ENCODE peak calls at places on chromosomes 13 and 19, in five cellular contexts. D, T, W, P and Z are unnamed samples.

GRCh38 chr13:112810608-112811007 is 120.8 kb downstream of the ATP11A start:
- DNase-seq in D (no peak), P (no peak), W (no peak), T (no peak), Z (no peak)

GRCh38 chr13:111961236-111961635 is 105.7 kb upstream of the SOX1 start:
- DNase-seq in D (no peak), W (no peak), T (no peak), P (no peak), Z (no peak)

GRCh38 chr19:48558018-48558684 is 6.2 kb downstream of the SULT2B1 start:
- DNase-seq in D (no peak), P (no peak), W (peak), T (peak), Z (peak)

GRCh38 chr19:16160943-16161560 is 12.3 kb downstream of the CIB3 start:
- DNase-seq in W (no peak), D (peak), T (peak), P (no peak), Z (peak)

GRCh38 chr19:42092350-42092749 is 16.4 kb downstream of the ZNF574 start:
- DNase-seq in T (no peak), P (no peak), D (no peak), W (no peak), Z (no peak)

GRCh38 chr19:43618921-43619261 is 538 bp downstream of the ZNF428 start:
- DNase-seq in D (peak), W (no peak), P (no peak), T (no peak), Z (no peak)

GRCh38 chr19:16012552-16012951 is 63.7 kb upstream of the TPM4 start:
- DNase-seq in W (no peak), T (no peak), P (no peak), D (no peak), Z (no peak)

GRCh38 chr13:51803018-51803417 is 945 bp downstream of the DHRS12 start:
- DNase-seq in D (no peak), P (peak), W (no peak), T (no peak), Z (no peak)

GRCh38 chr13:23673354-23673753 is 103.1 kb downstream of the TNFRSF19 start:
- DNase-seq in D (no peak), T (peak), W (no peak), P (no peak), Z (peak)

GRCh38 chr13:113666324-113666660 is 727 bp upstream of the GRK1 start:
- DNase-seq in D (no peak), P (peak), W (peak), T (no peak), Z (no peak)

GRCh38 chr13:22311734-22312404 is 641.0 kb downstream of the FGF9 start:
- DNase-seq in D (no peak), W (no peak), P (no peak), T (no peak), Z (no peak)

DNA sequence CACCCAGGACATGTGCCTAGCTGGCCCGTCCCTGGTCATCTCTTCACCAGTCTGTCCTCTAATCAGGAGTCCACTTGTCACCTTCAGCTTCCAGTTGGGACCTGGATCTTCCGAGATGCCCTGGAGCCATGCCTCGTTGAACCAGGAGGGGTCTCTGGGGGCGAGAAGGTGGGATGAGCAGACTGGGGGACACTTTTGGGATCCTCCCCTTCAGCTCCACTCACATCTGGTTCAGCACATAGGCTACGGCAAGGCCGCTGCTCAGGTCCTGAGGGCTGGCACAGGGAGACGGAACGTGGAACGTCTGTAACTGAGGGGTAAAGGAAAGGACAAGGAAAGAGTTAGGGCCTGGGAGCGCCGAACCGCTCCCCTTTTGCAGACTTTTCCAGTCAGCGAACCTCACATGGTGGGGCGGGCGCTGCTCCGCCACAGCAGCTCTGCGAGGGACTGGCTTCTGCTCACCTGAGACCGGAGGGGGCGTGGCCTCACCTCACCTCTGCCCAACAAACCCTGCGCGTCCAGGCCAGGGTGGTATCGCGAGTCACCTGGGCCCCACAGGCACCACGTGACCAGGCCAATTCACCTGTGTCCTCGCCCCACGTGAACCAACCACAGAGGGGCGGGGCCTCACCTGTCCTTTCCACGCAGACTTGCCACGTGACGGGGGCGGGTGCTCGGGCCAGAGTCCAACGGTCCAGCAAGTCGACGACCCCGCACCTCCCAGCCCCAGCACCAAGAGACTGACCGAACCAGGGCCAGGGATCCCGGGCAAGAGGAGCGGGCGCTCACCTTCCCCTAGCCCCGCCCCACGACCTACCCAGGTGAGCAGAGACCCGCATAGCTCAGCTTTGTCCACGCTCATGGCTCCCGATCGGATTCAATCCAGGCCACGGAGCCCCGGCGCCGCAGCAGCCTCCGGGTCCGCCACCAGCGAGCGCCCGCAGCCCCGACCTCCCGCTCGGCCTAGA is at the start of gene HOOK2:
- DNase-seq in W (peak), T (no peak), D (no peak), P (peak), Z (peak)
- H3K27ac ChIP-seq in W (peak), T (peak), D (no peak), P (peak), Z (peak)

GRCh38 chr19:879711-880438 is 13.1 kb downstream of the MED16 start:
- DNase-seq in W (no peak), D (no peak), P (no peak), T (no peak), Z (no peak)
- H3K27ac ChIP-seq in W (no peak), D (no peak), P (no peak), T (no peak), Z (no peak)

GRCh38 chr13:110448230-110448629 is 113.3 kb downstream of the RAB20 start:
- DNase-seq in W (no peak), T (peak), P (no peak), D (no peak), Z (no peak)
- H3K27ac ChIP-seq in W (no peak), T (peak), P (no peak), D (no peak), Z (peak)

GRCh38 chr19:7263066-7263465 is 31.1 kb downstream of the INSR start:
- DNase-seq in T (no peak), W (no peak), D (no peak), P (no peak), Z (no peak)
- H3K27ac ChIP-seq in T (no peak), W (no peak), D (no peak), P (no peak), Z (no peak)

GRCh38 chr13:32047796-32048195 is 16.2 kb downstream of the FRY start:
- DNase-seq in P (no peak), D (no peak), T (no peak), W (no peak), Z (no peak)

GRCh38 chr13:32045537-32045936 is 14.0 kb downstream of the FRY start:
- DNase-seq in P (no peak), D (no peak), T (no peak), W (no peak), Z (no peak)

GRCh38 chr13:32048816-32049215 is 17.2 kb downstream of the FRY start:
- DNase-seq in P (no peak), W (no peak), D (no peak), T (no peak), Z (no peak)

GRCh38 chr13:32045963-32046785 is 14.6 kb downstream of the FRY start:
- DNase-seq in D (no peak), T (peak), W (no peak), P (no peak), Z (no peak)

DNA sequence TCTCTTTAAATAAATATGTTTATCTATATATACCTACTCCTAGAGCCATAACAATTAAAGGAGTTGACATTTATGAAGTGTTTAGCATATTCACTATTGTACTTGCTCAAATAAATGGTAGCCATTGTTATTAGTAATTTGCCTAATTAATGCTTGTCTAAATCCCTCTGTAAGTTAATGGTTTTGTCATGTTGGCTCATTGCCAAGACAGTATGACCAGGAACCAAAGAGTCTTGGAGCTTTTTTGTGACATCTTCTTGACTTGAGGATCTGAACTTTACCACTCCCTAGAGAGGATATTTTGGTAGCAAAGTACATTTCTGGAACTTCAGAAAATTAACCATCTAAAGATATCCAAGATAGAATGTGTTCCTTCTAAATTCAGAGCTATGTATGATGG is 15.5 kb downstream of the FRY start:
- DNase-seq in W (no peak), T (no peak), D (no peak), P (no peak), Z (no peak)
- H3K27ac ChIP-seq in W (peak), T (no peak), D (no peak), P (peak), Z (no peak)

GRCh38 chr19:45779231-45780145 is 2.8 kb downstream of the DMPK start:
- DNase-seq in T (no peak), D (no peak), P (peak), W (peak), Z (no peak)
- H3K27ac ChIP-seq in T (no peak), D (peak), P (peak), W (no peak), Z (no peak)

GRCh38 chr19:14023404-14024235 is 4.3 kb upstream of the RLN3 start:
- DNase-seq in D (no peak), W (peak), T (peak), P (peak), Z (no peak)
- H3K27ac ChIP-seq in D (peak), W (peak), T (no peak), P (peak), Z (no peak)

GRCh38 chr19:2609389-2610116 is 92.9 kb downstream of the GNG7 start:
- DNase-seq in D (no peak), T (no peak), W (peak), P (peak), Z (no peak)
- H3K27ac ChIP-seq in D (peak), T (no peak), W (no peak), P (no peak), Z (no peak)

GRCh38 chr19:5983367-5983955 is 5.5 kb upstream of the RANBP3 start:
- DNase-seq in T (no peak), P (no peak), W (no peak), D (no peak), Z (no peak)
- H3K27ac ChIP-seq in T (no peak), P (no peak), W (no peak), D (no peak), Z (no peak)

GRCh38 chr13:49512578-49512977 is 16.8 kb downstream of the PHF11 start:
- DNase-seq in D (no peak), W (no peak), P (no peak), T (no peak), Z (no peak)
- H3K27ac ChIP-seq in D (no peak), W (no peak), P (no peak), T (no peak), Z (no peak)